ENCODE peak calls at places on chromosomes 16 and 17, in four cellular contexts. M is H9, J is OCI-M1, P is iPS DF 19.7. H is an unnamed sample.

GRCh38 chr17:41057547-41057946 is 2.4 kb downstream of the KRTAP2-3 start:
- DNase-seq in J (no peak), M (no peak), P (no peak), H (no peak)

GRCh38 chr16:68892214-68892613 is 48.9 kb downstream of the TANGO6 start:
- DNase-seq in P (no peak), M (no peak), J (no peak), H (no peak)

GRCh38 chr17:13601317-13601775 is 383 bp downstream of the HS3ST3A1 start:
- DNase-seq in J (no peak), M (no peak), P (no peak), H (peak; percentile 20)

GRCh38 chr16:86812363-86812970 is 234.1 kb downstream of the FOXL1 start:
- DNase-seq in P (no peak), J (no peak), M (no peak), H (no peak)

GRCh38 chr17:63842173-63842539 is 329 bp downstream of the SMARCD2 start:
- DNase-seq in M (no peak), P (no peak), J (no peak), H (no peak)

GRCh38 chr16:67932462-67932840 is 789 bp upstream of the CTRL start:
- DNase-seq in J (no peak), P (no peak), M (no peak), H (no peak)

GRCh38 chr17:46023783-46024388 is 24.8 kb downstream of the STH start:
- DNase-seq in J (no peak), P (no peak), M (no peak), H (no peak)

GRCh38 chr17:56623383-56623782 is 29.9 kb downstream of the NOG start:
- DNase-seq in J (no peak), P (no peak), M (no peak), H (no peak)

GRCh38 chr17:72702998-72703397 is 389.5 kb downstream of the SLC39A11 start:
- DNase-seq in M (no peak), J (no peak), P (no peak), H (no peak)

GRCh38 chr17:19397556-19398041 is 10.6 kb upstream of the MFAP4 start:
- DNase-seq in P (peak; percentile 74), M (peak; percentile 85), J (no peak), H (no peak)

GRCh38 chr17:60600490-60601431 is 768 bp downstream of the PPM1D start:
- DNase-seq in M (peak; percentile 82), P (no peak), J (peak; percentile 92), H (peak; percentile 63)

GRCh38 chr16:1002399-1003161 is 21.0 kb downstream of the SOX8 start:
- DNase-seq in P (no peak), M (peak; percentile 46), J (peak; percentile 67), H (peak; percentile 64)

GRCh38 chr17:59963738-59964454 is 644 bp downstream of the RNFT1 start:
- DNase-seq in J (peak; percentile 78), M (no peak), P (no peak), H (peak; percentile 19)

GRCh38 chr16:87834668-87835473 is 34.4 kb downstream of the SLC7A5 start:
- DNase-seq in P (no peak), J (no peak), M (no peak), H (peak; percentile 42)

GRCh38 chr16:88771294-88771772 is 13.7 kb downstream of the PIEZO1 start:
- DNase-seq in P (no peak), J (no peak), M (no peak), H (no peak)

GRCh38 chr16:55370762-55371482 is 46.9 kb downstream of the IRX6 start:
- DNase-seq in M (peak; percentile 78), J (peak; percentile 64), P (peak; percentile 30), H (peak; percentile 13)

GRCh38 chr17:28874750-28875149 is 19.9 kb downstream of the ERAL1 start:
- DNase-seq in J (no peak), M (no peak), P (no peak), H (no peak)

GRCh38 chr16:2271848-2272461 is 4.0 kb upstream of the RNPS1 start:
- DNase-seq in M (no peak), J (no peak), P (no peak), H (no peak)